ENCODE peak calls at places on chromosomes 4 and X, in six cellular contexts. H, W, R, Q, N and I are unnamed samples.

GRCh38 chr4:2059726-2060577 is 825 bp downstream of the NAT8L start:
- DNase-seq in H (peak), W (no peak), R (peak), Q (no peak), N (no peak), I (no peak)

GRCh38 chrX:118254611-118255010 is 91.3 kb upstream of the WDR44 start:
- DNase-seq in H (peak), W (peak), R (peak), Q (peak), N (no peak), I (peak)

GRCh38 chr4:41504167-41504566 is 33.8 kb upstream of the LIMCH1 start:
- DNase-seq in H (no peak), W (no peak), R (no peak), Q (no peak), N (no peak), I (no peak)

GRCh38 chrX:125710403-125711062 is 390.9 kb downstream of the TEX13C start:
- DNase-seq in H (no peak), W (no peak), R (no peak), Q (no peak), N (no peak), I (no peak)

GRCh38 chr4:151152033-151152432 is 52.6 kb downstream of the RPS3A start:
- DNase-seq in H (peak), W (no peak), R (no peak), Q (no peak), N (no peak), I (no peak)

GRCh38 chrX:40012800-40013682 is 84.7 kb downstream of the BCOR start:
- DNase-seq in H (peak), W (peak), R (peak), Q (no peak), N (no peak), I (peak)

GRCh38 chr4:4572821-4573220 is 31.0 kb upstream of the STX18 start:
- DNase-seq in H (no peak), W (no peak), R (no peak), Q (no peak), N (no peak), I (peak)

GRCh38 chr4:74845834-74846233 is 51.5 kb upstream of the BTC start:
- DNase-seq in H (no peak), W (no peak), R (no peak), Q (no peak), N (no peak), I (no peak)

GRCh38 chrX:95885074-95885473 is 799.6 kb upstream of the DIAPH2 start:
- DNase-seq in H (no peak), W (peak), R (peak), Q (no peak), N (no peak), I (no peak)

GRCh38 chr4:6153874-6154273 is 46.5 kb downstream of the JAKMIP1 start:
- DNase-seq in H (no peak), W (no peak), R (no peak), Q (no peak), N (no peak), I (no peak)

GRCh38 chrX:19121898-19122640 is at the start of gene ADGRG2:
- DNase-seq in H (no peak), W (peak), R (peak), Q (peak), N (no peak), I (peak)

GRCh38 chrX:65874110-65874509 is 165.8 kb downstream of the VSIG4 start:
- DNase-seq in H (no peak), W (no peak), R (no peak), Q (no peak), N (no peak), I (no peak)

GRCh38 chrX:31969714-31970113 is 897.9 kb upstream of the FTHL17 start:
- DNase-seq in H (no peak), W (no peak), R (no peak), Q (no peak), N (no peak), I (no peak)

GRCh38 chr4:38710053-38710452 is 46.1 kb downstream of the KLF3 start:
- DNase-seq in H (no peak), W (no peak), R (no peak), Q (no peak), N (no peak), I (no peak)

GRCh38 chrX:23764585-23764984 is 18.4 kb upstream of the SAT1 start:
- DNase-seq in H (no peak), W (no peak), R (no peak), Q (no peak), N (no peak), I (no peak)

GRCh38 chr4:5563856-5564255 is 144.5 kb downstream of the EVC2 start:
- DNase-seq in H (no peak), W (no peak), R (no peak), Q (no peak), N (no peak), I (no peak)

GRCh38 chrX:78595901-78596502 is 63.1 kb downstream of the RTL3 start:
- DNase-seq in H (peak), W (no peak), R (no peak), Q (peak), N (no peak), I (no peak)
- TF ChIP-seq CTCF in H (peak), W (no peak), R (no peak), Q (no peak), N (peak), I (peak)

GRCh38 chrX:38189431-38190128 is 31.1 kb downstream of the SRPX start:
- DNase-seq in H (no peak), W (no peak), R (no peak), Q (no peak), N (no peak), I (no peak)

DNA sequence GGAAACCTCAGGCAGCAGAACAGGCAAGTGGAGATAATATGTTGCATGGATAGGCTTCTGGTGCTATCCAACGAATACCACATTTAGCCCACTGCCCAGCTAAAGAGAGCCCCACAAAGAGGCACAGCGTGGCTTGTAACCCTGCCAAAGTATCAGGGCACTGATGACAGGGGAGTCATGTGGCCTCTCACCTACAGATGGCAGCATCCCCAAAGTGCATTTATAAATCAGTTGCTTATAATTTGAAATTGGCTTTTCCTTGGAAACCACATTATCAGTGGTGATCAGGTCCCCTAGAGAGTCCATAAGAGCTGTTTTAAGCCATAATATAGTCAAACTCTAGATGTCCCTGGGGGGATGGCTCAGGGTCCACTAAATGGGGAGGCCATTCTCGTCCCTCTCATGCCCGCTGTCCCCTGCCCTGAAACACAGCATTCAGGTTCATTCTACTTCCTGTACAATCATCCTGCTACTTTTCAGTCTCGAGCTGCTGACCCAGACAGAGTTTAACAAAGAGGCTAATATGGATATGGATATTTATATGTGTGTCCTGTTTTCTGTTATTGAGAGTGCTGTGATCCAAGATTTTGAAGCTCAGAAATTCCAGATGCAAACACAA is 28.6 kb downstream of the SRPX start:
- DNase-seq in H (peak), W (peak), R (no peak), Q (no peak), N (no peak), I (peak)
- TF ChIP-seq CTCF in H (peak), W (peak), R (peak), Q (peak), N (peak), I (peak)

DNA sequence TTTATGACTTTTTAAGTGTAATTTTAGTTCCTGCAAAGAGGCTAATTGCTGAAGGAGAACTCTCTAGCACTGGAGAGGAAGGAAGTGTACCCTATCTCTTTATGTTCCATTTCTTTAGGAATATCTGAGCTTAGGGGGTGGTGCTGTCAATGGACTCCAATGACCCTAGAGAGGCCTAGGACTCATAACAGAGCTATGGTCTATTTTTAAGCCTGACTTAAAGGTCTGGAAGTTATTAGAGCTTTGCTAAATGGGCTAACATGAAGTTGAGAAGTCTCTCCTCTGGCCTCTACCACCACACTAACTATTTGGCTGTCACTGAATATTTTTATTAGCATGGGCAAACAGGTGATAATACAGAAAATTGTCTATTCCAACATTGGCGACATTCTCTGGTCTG is 152.2 kb downstream of the SPATA18 start:
- DNase-seq in H (no peak), W (no peak), R (no peak), Q (no peak), N (no peak), I (peak)
- TF ChIP-seq CTCF in H (no peak), W (no peak), R (no peak), Q (no peak), N (no peak), I (no peak)

DNA sequence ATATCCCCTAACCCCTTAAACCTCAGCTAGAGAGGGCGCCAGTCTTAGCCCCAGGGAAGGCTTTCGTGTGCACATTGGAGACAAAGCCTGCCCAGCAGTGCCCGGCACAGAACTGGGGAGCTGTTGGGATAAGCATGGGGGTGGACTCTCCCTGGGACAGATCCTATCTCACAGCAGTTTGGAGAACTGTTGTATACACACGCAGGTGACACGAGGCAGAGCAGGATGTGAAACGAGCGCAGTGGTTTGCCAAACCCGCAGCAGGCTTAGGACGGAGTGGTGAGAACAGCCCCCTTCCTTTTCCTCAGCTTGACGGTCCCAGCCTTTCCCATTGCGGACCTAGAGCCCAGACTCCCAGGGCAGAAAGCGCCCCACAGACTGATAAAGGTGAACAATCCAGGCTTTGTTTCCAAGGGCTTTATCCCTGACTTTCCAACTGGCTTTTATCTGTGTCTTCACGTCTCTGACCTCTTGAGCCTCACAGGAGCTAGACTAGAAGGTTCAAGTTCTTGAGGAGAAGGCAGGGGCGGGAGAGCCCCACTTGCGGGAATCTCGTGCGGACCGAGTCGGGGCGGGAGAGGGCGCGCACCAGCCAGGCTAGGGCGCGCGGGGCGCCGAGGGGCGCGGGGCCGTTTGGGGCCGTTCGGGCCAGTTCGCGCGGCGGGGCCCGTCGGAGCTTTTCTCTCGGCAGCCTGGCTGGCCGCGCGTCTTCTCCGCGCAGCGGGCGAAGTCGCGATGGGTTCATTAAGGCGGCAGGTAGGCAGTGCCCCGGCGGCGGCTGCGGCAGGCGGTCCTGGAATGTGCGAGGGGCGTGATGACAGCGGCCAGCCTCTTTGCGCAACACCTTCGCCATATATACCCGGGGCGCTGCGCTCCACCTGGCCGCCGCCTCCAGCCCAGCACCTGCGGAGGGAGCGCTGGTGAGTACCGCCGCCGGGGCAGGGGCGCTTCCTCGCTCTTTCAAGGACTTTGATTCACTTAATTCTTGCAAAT is at the start of gene SLC34A2:
- DNase-seq in H (no peak), W (peak), R (peak), Q (peak), N (no peak), I (no peak)
- TF ChIP-seq CTCF in H (no peak), W (no peak), R (no peak), Q (no peak), N (no peak), I (no peak)

GRCh38 chrX:107029752-107030151 is 29.7 kb upstream of the MORC4 start:
- DNase-seq in H (no peak), W (no peak), R (no peak), Q (no peak), N (no peak), I (no peak)

GRCh38 chrX:107025538-107025937 is 25.5 kb upstream of the MORC4 start:
- DNase-seq in H (peak), W (no peak), R (peak), Q (no peak), N (no peak), I (peak)
- TF ChIP-seq CTCF in H (peak), W (peak), R (peak), Q (peak), N (peak), I (peak)

DNA sequence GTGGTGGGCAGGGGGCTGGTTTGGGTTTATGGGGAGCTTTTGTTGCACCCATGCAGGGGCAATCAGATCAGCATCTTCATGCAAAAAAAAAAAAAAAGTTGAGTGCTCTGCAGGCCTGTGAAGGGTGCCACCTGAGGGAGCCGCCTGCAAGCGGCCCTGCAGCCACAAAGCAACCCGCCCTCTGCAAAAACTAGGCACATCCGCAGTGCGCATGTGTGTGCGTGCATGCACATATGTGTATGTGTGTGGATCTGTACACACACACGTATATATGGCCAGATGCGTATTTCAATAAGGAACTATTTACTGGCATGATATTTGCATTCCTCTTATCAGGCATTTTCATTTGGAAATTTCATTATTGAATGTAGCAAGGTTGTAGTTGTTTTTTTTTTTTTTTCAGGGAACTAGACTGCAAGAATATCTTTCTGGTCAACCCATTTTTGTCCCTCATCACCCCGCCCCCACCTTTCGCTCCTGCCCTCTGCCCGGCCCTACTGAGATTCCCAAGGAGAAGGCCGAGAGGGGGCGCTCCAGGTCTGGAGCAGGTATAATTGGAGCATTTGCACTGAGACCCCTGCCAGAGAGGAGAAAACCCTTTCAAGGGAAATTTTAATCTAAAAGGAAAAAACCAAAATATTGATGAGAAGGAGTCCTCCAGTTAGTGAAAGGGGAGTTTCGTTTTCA is 18.1 kb downstream of the CCNQ start:
- DNase-seq in H (no peak), W (no peak), R (no peak), Q (no peak), N (no peak), I (no peak)
- TF ChIP-seq CTCF in H (no peak), W (no peak), R (peak), Q (no peak), N (no peak), I (no peak)

GRCh38 chr4:87390931-87391782 is at the start of gene HSD17B11:
- DNase-seq in H (peak), W (peak), R (peak), Q (peak), N (peak), I (peak)
- TF ChIP-seq CTCF in H (no peak), W (no peak), R (peak), Q (peak), N (peak), I (peak)

GRCh38 chr4:128068927-128069326 is 7.8 kb downstream of the LARP1B start:
- DNase-seq in H (peak), W (no peak), R (no peak), Q (no peak), N (no peak), I (peak)
- TF ChIP-seq CTCF in H (peak), W (no peak), R (no peak), Q (peak), N (peak), I (peak)

GRCh38 chr4:89164400-89164799 is 53.1 kb downstream of the TIGD2 start:
- DNase-seq in H (no peak), W (no peak), R (no peak), Q (no peak), N (no peak), I (peak)
- TF ChIP-seq CTCF in H (no peak), W (no peak), R (peak), Q (peak), N (no peak), I (no peak)